ENCODE peak calls at places on chromosomes 3 and 15, in four cellular contexts. L, N, Q and B are unnamed samples.

GRCh38 chr15:22936577-22937472 is 43.3 kb downstream of the CYFIP1 start:
- DNase-seq in L (no peak), N (no peak), Q (no peak), B (no peak)

GRCh38 chr3:17579289-17580031 is 163.0 kb downstream of the TBC1D5 start:
- DNase-seq in L (peak), N (no peak), Q (no peak), B (no peak)

GRCh38 chr3:184171562-184171961 is 3.1 kb upstream of the AP2M1 start:
- DNase-seq in L (peak), N (peak), Q (no peak), B (no peak)

GRCh38 chr15:27092404-27092803 is 121.4 kb downstream of the GABRG3 start:
- DNase-seq in L (no peak), N (no peak), Q (no peak), B (no peak)

GRCh38 chr15:83206971-83207621 is 527 bp downstream of the HDGFL3 start:
- DNase-seq in L (no peak), N (peak), Q (peak), B (peak)

GRCh38 chr3:54870423-54870822 is 57.4 kb downstream of the LRTM1 start:
- DNase-seq in L (peak), N (no peak), Q (no peak), B (no peak)

GRCh38 chr3:147493065-147493464 is 83.9 kb downstream of the ZIC1 start:
- DNase-seq in L (no peak), N (no peak), Q (no peak), B (no peak)

GRCh38 chr15:64455951-64456350 is 4.4 kb upstream of the ZNF609 start:
- DNase-seq in L (no peak), N (no peak), Q (no peak), B (no peak)

GRCh38 chr15:44712108-44713005 is 1.0 kb downstream of the B2M start:
- DNase-seq in L (peak), N (peak), Q (peak), B (peak)

GRCh38 chr15:99931703-99932603 is 198.7 kb upstream of the LYSMD4 start:
- DNase-seq in L (no peak), N (no peak), Q (no peak), B (peak)

GRCh38 chr15:67707520-67708283 is 117.6 kb upstream of the SKOR1 start:
- DNase-seq in L (peak), N (no peak), Q (no peak), B (no peak)

GRCh38 chr15:63724760-63725159 is 109.0 kb downstream of the HERC1 start:
- DNase-seq in L (no peak), N (no peak), Q (no peak), B (no peak)

GRCh38 chr3:43691120-43692002 is 623 bp downstream of the ABHD5 start:
- DNase-seq in L (peak), N (peak), Q (peak), B (no peak)

GRCh38 chr3:29789686-29790085 is 508.8 kb downstream of the RBMS3 start:
- DNase-seq in L (peak), N (no peak), Q (no peak), B (no peak)

GRCh38 chr15:85879334-85880163 is 84.8 kb upstream of the KLHL25 start:
- DNase-seq in L (no peak), N (no peak), Q (no peak), B (no peak)

GRCh38 chr3:70064194-70064787 is 64.8 kb downstream of the SAMMSON start:
- DNase-seq in L (peak), N (no peak), Q (no peak), B (no peak)

GRCh38 chr3:77825045-77825827 is 785.3 kb downstream of the ROBO2 start:
- DNase-seq in L (peak), N (no peak), Q (peak), B (peak)

GRCh38 chr3:134040066-134040465 is 10.3 kb upstream of the SLCO2A1 start:
- DNase-seq in L (no peak), N (no peak), Q (no peak), B (no peak)

GRCh38 chr3:134038071-134038491 is 8.4 kb upstream of the SLCO2A1 start:
- DNase-seq in L (no peak), N (no peak), Q (peak), B (peak)

GRCh38 chr3:134037168-134037567 is 7.4 kb upstream of the SLCO2A1 start:
- DNase-seq in L (no peak), N (no peak), Q (peak), B (no peak)

GRCh38 chr3:134038716-134039115 is 9.0 kb upstream of the SLCO2A1 start:
- DNase-seq in L (no peak), N (no peak), Q (no peak), B (no peak)

DNA sequence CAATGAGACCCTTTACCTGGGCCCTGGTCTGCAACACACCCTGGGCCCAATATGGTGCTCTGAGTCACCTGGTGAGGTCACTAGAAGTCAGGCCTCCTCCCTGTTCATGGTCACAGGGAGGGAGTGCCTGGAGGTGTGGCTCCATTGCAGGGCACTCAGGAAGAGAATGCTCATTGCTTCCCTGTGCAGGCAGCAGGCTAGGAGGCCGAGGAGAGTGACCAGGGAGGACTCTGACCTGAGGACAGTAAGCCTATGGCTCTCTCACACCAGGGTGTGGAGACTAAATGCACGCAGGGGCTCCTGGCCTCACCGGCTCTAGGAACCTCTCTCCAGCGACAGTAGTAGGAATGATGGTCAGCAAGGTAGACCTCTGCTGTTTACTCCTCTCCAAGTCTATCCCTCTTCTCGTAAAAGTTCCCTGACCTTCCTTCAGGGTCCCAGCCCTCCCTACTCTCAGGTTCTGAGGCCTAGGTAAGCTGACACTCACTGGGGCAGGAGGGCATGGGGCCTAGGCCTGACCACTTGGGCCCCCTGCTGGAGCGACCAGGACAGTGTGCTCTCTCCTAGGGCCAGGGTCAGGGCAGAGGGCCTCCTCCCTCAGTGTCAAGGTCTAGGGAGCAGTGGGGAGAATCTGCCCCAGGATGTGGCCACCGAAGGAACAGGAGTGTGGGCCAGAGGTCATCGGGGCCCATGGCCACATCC is 9.6 kb upstream of the SLCO2A1 start:
- DNase-seq in L (no peak), N (no peak), Q (peak), B (no peak)
- TF ChIP-seq POLR2A in L (no peak), N (no peak), Q (no peak), B (no peak)

GRCh38 chr3:59308001-59308400 is 258.2 kb upstream of the CFAP20DC start:
- DNase-seq in L (no peak), N (no peak), Q (no peak), B (no peak)

GRCh38 chr3:59310736-59311135 is 260.9 kb upstream of the CFAP20DC start:
- DNase-seq in L (no peak), N (no peak), Q (no peak), B (no peak)

GRCh38 chr3:59313365-59313764 is 263.5 kb upstream of the CFAP20DC start:
- DNase-seq in L (peak), N (peak), Q (peak), B (no peak)

GRCh38 chr3:59306436-59306835 is 256.6 kb upstream of the CFAP20DC start:
- DNase-seq in L (no peak), N (no peak), Q (no peak), B (no peak)

GRCh38 chr3:59308684-59309083 is 258.9 kb upstream of the CFAP20DC start:
- DNase-seq in L (no peak), N (no peak), Q (no peak), B (no peak)
- TF ChIP-seq CTCF in L (no peak), N (no peak), Q (no peak), B (no peak)

GRCh38 chr3:153161138-153161713 is 800 bp upstream of the RAP2B start:
- DNase-seq in L (peak), N (peak), Q (no peak), B (peak)
- TF ChIP-seq POLR2A in L (no peak), N (peak), Q (peak), B (peak)

DNA sequence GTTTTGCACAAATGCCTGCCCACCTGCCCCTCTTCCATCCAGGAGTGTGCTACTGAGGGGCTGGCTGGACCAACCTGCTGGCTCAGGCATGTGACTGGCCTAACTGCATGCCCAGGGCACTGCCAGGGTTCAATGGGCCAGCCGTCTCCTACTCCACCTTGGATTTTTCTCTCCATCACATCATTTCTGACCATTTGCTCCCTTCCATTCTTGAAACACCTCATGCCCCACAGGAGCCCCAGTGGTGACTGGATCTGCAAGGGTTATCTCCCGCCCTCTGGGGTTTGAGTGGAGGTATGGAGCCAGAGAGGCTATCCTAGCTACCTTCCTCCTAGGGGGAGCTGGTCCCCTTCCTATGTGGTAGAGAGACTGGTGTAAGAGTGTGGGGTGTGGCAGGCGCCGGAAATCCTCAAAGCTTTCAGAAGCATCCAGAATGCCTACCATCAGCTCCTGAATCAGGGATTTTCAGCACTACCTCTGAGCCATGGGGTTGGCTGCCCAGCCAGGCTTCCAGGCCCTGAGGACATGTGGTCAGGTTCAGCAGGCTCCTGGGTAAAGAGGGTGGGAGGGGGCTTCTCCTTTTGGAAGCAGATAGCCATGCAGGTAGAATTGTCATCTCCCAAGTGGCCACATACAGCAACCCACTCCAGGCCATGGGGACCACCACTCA is 2.9 kb upstream of the MANF start:
- DNase-seq in L (no peak), N (no peak), Q (no peak), B (peak)
- TF ChIP-seq CTCF in L (no peak), N (no peak), Q (no peak), B (no peak)

GRCh38 chr3:126490619-126491018 is 14.9 kb upstream of the ZXDC start:
- DNase-seq in L (no peak), N (no peak), Q (no peak), B (no peak)

GRCh38 chr3:126488886-126489569 is 13.3 kb upstream of the ZXDC start:
- DNase-seq in L (no peak), N (no peak), Q (no peak), B (no peak)

GRCh38 chr3:126485956-126486884 is 10.5 kb upstream of the ZXDC start:
- DNase-seq in L (no peak), N (no peak), Q (no peak), B (no peak)

GRCh38 chr3:126487151-126487771 is 11.6 kb upstream of the ZXDC start:
- DNase-seq in L (no peak), N (no peak), Q (no peak), B (no peak)

DNA sequence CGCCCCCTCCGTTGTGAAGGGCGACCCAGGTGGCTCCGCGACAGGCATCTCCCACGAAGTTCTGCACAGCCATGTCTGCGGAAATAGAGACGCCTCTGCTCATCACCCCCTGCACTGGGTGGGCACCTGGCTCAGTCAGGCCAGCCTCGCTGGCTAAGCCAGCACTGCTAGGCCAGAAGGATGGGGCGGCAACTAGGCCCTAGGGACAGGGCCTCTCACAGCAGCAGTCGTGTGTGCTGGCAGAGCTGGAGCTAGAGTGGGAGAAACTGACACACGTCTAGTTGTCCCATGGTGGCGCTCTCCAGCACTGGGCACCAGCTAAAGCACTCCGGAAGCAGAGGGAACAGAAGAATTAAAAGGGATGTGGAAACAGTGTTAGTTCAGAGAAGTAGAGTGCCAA is 12.5 kb upstream of the ZXDC start:
- DNase-seq in L (no peak), N (no peak), Q (no peak), B (no peak)
- TF ChIP-seq POLR2A in L (no peak), N (no peak), Q (no peak), B (no peak)

GRCh38 chr3:14789640-14790285 is 29.0 kb upstream of the FGD5 start:
- DNase-seq in L (no peak), N (no peak), Q (no peak), B (no peak)

GRCh38 chr3:14789221-14789620 is 29.5 kb upstream of the FGD5 start:
- DNase-seq in L (no peak), N (no peak), Q (no peak), B (no peak)

GRCh38 chr3:14792691-14793121 is 26.1 kb upstream of the FGD5 start:
- DNase-seq in L (no peak), N (peak), Q (peak), B (no peak)

GRCh38 chr3:14793126-14793857 is 25.5 kb upstream of the FGD5 start:
- DNase-seq in L (no peak), N (peak), Q (peak), B (no peak)

GRCh38 chr3:14791343-14791945 is 27.3 kb upstream of the FGD5 start:
- DNase-seq in L (peak), N (peak), Q (no peak), B (peak)
- TF ChIP-seq CTCF in L (peak), N (peak), Q (peak), B (no peak)

DNA sequence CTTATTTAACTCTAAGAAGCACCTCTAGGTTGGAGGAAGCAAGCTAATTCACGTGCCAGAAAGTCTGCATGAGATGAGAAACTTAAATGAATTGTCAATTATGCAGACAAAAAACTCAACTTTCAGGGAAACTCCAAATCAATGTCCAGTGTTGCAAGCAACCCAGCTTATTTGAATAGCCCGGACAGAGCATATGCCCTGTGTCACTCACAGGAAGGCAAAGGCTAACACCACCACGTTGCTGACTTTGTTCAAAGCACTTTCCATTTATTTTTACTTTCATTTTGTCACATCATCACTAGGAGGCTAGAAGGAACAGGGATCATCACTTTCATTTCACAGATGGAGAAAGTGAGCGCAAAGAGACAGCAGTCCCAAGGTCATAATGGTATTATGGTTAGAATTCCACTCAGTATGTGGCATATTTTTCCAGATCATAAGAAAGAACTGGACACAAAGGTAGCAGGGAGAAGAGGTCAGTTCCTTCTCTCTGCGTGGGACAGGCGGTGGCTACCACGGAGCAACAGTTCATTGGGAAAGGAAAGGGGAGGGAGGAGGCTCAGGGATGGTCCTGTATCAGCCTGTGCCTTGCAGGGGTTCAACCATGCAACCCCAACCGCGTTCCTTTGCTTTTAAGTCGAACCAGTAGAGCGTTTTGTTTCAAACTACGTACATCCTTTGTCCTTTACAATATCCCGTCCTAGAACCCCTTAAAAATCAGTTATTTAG is 1.2 kb downstream of the HEG1 start:
- DNase-seq in L (peak), N (no peak), Q (no peak), B (no peak)
- TF ChIP-seq POLR2A in L (peak), N (no peak), Q (peak), B (no peak)

DNA sequence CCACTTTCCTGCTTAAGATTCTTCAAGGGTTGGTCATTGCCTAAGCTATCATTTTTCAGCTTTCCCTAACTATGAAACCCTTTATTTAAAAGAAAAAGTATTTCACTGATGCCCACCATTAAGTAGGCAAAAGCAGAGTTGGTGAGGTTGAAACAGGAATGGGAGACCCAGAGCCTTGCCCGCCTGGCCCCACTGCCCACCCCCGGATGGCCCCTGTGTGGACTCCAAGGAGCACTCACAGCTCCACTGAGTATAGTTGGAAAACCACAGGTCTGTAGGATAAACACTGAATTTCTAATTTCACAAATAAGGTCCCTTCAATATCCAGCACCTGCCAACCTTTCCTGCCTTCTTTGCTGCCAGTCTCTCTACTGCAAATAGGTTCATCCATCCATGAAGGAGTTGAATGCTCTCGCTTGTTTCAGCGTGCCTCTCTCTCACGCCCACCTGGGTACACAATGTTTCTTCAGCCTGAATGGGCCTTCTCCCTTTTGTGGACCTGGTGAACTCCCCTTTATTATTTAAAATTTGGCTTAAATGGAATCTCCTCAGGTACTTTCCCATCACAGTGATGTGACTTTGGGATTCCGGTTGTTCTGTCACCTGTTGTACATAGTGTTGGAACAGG is 8.7 kb upstream of the ACAP2 start:
- DNase-seq in L (no peak), N (no peak), Q (peak), B (peak)
- TF ChIP-seq CTCF in L (no peak), N (no peak), Q (no peak), B (no peak)